ENCODE peak calls at places on chromosomes 2 and 18, in eight cellular contexts. V, J, W, S, A, X, F and R are unnamed samples.

GRCh38 chr2:73993376-73993775 is 8.7 kb downstream of the TET3 start:
- DNase-seq in V (no peak), J (no peak), W (no peak), S (peak), A (no peak), X (no peak), F (no peak), R (no peak)

GRCh38 chr2:68294187-68294586 is 25.6 kb downstream of the CNRIP1 start:
- DNase-seq in V (no peak), J (no peak), W (no peak), S (no peak), A (no peak), X (no peak), F (no peak), R (no peak)

GRCh38 chr2:67825476-67825875 is 237.3 kb downstream of the C1D start:
- DNase-seq in V (no peak), J (no peak), W (no peak), S (peak), A (no peak), X (no peak), F (no peak), R (no peak)

GRCh38 chr2:64112016-64112415 is 32.2 kb downstream of the PELI1 start:
- DNase-seq in V (peak), J (no peak), W (no peak), S (no peak), A (no peak), X (no peak), F (no peak), R (no peak)

GRCh38 chr18:41753826-41754225 is 201.2 kb upstream of the PIK3C3 start:
- DNase-seq in V (no peak), J (no peak), W (no peak), S (no peak), A (no peak), X (no peak), F (no peak), R (no peak)

GRCh38 chr2:137873860-137874259 is 90.4 kb upstream of the HNMT start:
- DNase-seq in V (no peak), J (no peak), W (no peak), S (no peak), A (no peak), X (no peak), F (no peak), R (no peak)

GRCh38 chr2:150312271-150312670 is 175.2 kb downstream of the RND3 start:
- DNase-seq in V (no peak), J (no peak), W (no peak), S (no peak), A (no peak), X (no peak), F (no peak), R (no peak)

GRCh38 chr2:37858197-37858711 is 66.8 kb upstream of the RMDN2 start:
- DNase-seq in V (no peak), J (no peak), W (no peak), S (peak), A (no peak), X (no peak), F (no peak), R (no peak)

GRCh38 chr2:71313-72035 is 25.2 kb upstream of the FAM110C start:
- DNase-seq in V (no peak), J (no peak), W (no peak), S (no peak), A (no peak), X (no peak), F (no peak), R (no peak)

GRCh38 chr2:219252900-219253752 is at the start of gene TUBA4B:
- DNase-seq in V (no peak), J (no peak), W (peak), S (no peak), A (peak), X (peak), F (peak), R (no peak)

GRCh38 chr2:24049485-24050021 is at the start of gene FKBP1B:
- DNase-seq in V (no peak), J (peak), W (peak), S (peak), A (no peak), X (peak), F (peak), R (no peak)

GRCh38 chr2:187580462-187581124 is 26.4 kb upstream of the TFPI start:
- DNase-seq in V (peak), J (no peak), W (no peak), S (peak), A (no peak), X (no peak), F (no peak), R (peak)

GRCh38 chr2:50491541-50492114 is 540.3 kb downstream of the NRXN1 start:
- DNase-seq in V (peak), J (no peak), W (no peak), S (peak), A (no peak), X (no peak), F (no peak), R (peak)

GRCh38 chr2:232537499-232537898 is 2.0 kb upstream of the CHRNG start:
- DNase-seq in V (no peak), J (no peak), W (no peak), S (no peak), A (peak), X (no peak), F (no peak), R (no peak)

GRCh38 chr2:74882299-74882687 is 48.4 kb downstream of the HK2 start:
- DNase-seq in V (no peak), J (no peak), W (no peak), S (no peak), A (no peak), X (no peak), F (no peak), R (no peak)

GRCh38 chr18:12990128-12990485 is 1.1 kb upstream of the CEP192 start:
- DNase-seq in V (no peak), J (no peak), W (no peak), S (no peak), A (no peak), X (peak), F (no peak), R (no peak)